ENCODE peak calls at places on chromosome 18, in four cellular contexts. O is mesendoderm, G is neuronal stem cell, E is H9. T is an unnamed sample.

GRCh38 chr18:8503287-8503686 is 106.0 kb upstream of the RAB12 start:
- DNase-seq in E (no peak), G (no peak), O (no peak), T (no peak)

GRCh38 chr18:12838178-12838634 is 45.8 kb downstream of the PTPN2 start:
- DNase-seq in O (peak; percentile 57), E (no peak), G (no peak), T (no peak)

GRCh38 chr18:13028869-13029268 is 37.7 kb downstream of the CEP192 start:
- DNase-seq in O (no peak), G (no peak), E (no peak), T (no peak)

GRCh38 chr18:55432307-55433040 is 155.5 kb downstream of the TCF4 start:
- DNase-seq in E (no peak), G (no peak), O (no peak), T (no peak)

GRCh38 chr18:48263913-48264506 is 145.2 kb downstream of the ZBTB7C start:
- DNase-seq in O (no peak), E (no peak), G (no peak), T (no peak)

GRCh38 chr18:65735166-65735565 is 15.6 kb upstream of the CDH7 start:
- DNase-seq in E (no peak), O (no peak), G (no peak), T (no peak)

GRCh38 chr18:31739651-31740050 is 21.0 kb downstream of the SLC25A52 start:
- DNase-seq in G (no peak), E (no peak), O (no peak), T (no peak)

GRCh38 chr18:3357516-3357915 is 92.5 kb upstream of the TGIF1 start:
- DNase-seq in E (no peak), O (no peak), G (no peak), T (no peak)

GRCh38 chr18:76336241-76336640 is 158.8 kb downstream of the ZNF516 start:
- DNase-seq in O (no peak), G (no peak), E (no peak), T (no peak)

GRCh38 chr18:45935591-45936335 is 31.4 kb downstream of the EPG5 start:
- DNase-seq in E (no peak), G (no peak), O (peak; percentile 22), T (no peak)

GRCh38 chr18:28771849-28772248 is 594.9 kb upstream of the CDH2 start:
- DNase-seq in O (peak; percentile 18), G (no peak), E (no peak), T (no peak)

GRCh38 chr18:22176622-22177495 is 7.5 kb downstream of the GATA6 start:
- DNase-seq in E (peak; percentile 48), G (no peak), O (no peak), T (peak; percentile 65)

GRCh38 chr18:27871731-27872130 is 305.2 kb downstream of the CDH2 start:
- DNase-seq in E (no peak), O (no peak), G (no peak), T (no peak)

GRCh38 chr18:40935423-40935822 is 1019.6 kb upstream of the PIK3C3 start:
- DNase-seq in O (peak; percentile 64), E (no peak), G (no peak), T (no peak)

GRCh38 chr18:76388261-76388660 is 106.8 kb downstream of the ZNF516 start:
- DNase-seq in E (no peak), G (no peak), O (no peak), T (no peak)

GRCh38 chr18:58495634-58496033 is 133.3 kb downstream of the ALPK2 start:
- DNase-seq in O (no peak), E (no peak), G (no peak), T (no peak)

GRCh38 chr18:77127769-77128671 is 4.6 kb downstream of the MBP start:
- DNase-seq in E (no peak), G (no peak), O (no peak), T (no peak)

GRCh38 chr18:3722662-3723433 is 272.9 kb downstream of the TGIF1 start:
- DNase-seq in G (no peak), O (no peak), E (no peak), T (no peak)

GRCh38 chr18:41906528-41907256 is 48.3 kb upstream of the PIK3C3 start:
- DNase-seq in E (no peak), G (peak; percentile 30), O (peak; percentile 71), T (no peak)

GRCh38 chr18:54983041-54983686 is 23.9 kb upstream of the CCDC68 start:
- DNase-seq in G (peak; percentile 29), E (no peak), O (peak; percentile 60), T (no peak)

GRCh38 chr18:34342960-34343359 is 118.2 kb upstream of the NOL4 start:
- DNase-seq in O (peak; percentile 82), E (no peak), G (no peak), T (no peak)

GRCh38 chr18:23453657-23454011 is 547 bp downstream of the RIOK3 start:
- DNase-seq in O (peak; percentile 25), G (no peak), E (no peak), T (no peak)

GRCh38 chr18:23260932-23261590 is 125.8 kb downstream of the CABLES1 start:
- DNase-seq in E (no peak), G (no peak), O (no peak), T (no peak)

GRCh38 chr18:56505293-56505692 is 133.1 kb downstream of the TXNL1 start:
- DNase-seq in O (no peak), G (no peak), E (no peak), T (no peak)

GRCh38 chr18:37419272-37419671 is 146.3 kb downstream of the CELF4 start:
- DNase-seq in G (no peak), E (no peak), O (peak; percentile 52), T (no peak)

GRCh38 chr18:59140287-59140885 is 702 bp downstream of the SEC11C start:
- DNase-seq in G (peak; percentile 29), O (peak; percentile 56), E (peak; percentile 55), T (no peak)

GRCh38 chr18:3688682-3689081 is 238.7 kb downstream of the TGIF1 start:
- DNase-seq in E (peak; percentile 43), O (peak; percentile 90), G (no peak), T (no peak)

GRCh38 chr18:25503567-25504081 is 151.7 kb upstream of the ZNF521 start:
- DNase-seq in G (peak; percentile 41), E (peak; percentile 44), O (peak; percentile 68), T (peak; percentile 9)

GRCh38 chr18:52694804-52695203 is 354.8 kb downstream of the DCC start:
- DNase-seq in G (no peak), O (peak; percentile 43), E (no peak), T (no peak)

GRCh38 chr18:26579941-26580618 is 31.7 kb upstream of the KCTD1 start:
- DNase-seq in G (no peak), E (no peak), O (no peak), T (no peak)

GRCh38 chr18:26575865-26576217 is 27.5 kb upstream of the KCTD1 start:
- DNase-seq in E (no peak), O (peak; percentile 18), G (no peak), T (no peak)

DNA sequence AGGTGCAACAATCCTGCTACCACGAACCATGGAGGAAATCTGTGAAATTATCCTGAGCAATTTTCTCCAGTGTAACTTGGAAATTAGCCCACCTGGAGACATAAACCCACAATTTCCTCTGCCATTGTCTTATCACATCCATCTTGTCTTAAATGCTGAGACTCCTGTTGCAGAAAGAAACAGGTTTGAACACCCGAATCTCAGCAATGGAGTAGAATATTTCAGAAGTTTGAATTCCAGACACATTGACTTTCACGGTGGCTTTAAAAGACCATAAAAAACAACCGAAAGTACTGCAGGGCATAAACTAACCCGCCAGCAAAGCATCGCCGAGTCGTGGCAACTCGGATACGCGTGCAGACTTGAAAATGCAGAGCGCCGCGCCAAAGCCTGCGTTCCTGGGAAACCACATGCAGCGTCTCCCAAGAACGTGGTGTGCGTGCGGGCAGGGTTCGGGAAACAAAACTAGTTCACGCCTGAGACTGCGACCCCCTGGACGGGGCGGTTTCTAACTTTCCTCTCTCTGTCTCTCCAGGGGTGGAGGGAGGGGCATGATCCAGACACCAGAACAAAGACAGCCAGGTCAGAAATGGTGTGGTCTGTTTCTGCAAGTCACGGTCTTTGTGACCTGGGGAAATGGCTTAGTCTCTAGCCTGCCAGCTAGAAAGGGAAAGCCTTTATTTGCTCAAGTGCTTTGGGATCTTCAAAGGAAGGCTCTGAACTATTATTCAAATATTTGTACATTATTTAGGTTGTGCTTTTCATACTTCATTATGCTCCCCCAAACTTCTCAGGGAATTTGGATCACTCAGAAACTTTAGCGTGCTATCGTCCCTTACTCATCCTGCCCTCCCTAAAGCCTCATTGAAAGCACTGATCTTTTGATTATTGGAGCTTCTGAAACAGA is 26.9 kb upstream of the KCTD1 start:
- DNase-seq in O (peak; percentile 82), G (peak; percentile 37), E (peak; percentile 70), T (peak; percentile 62)
- H2BK5ac ChIP-seq in O (no peak overlapping the region), G (no peak overlapping the region), E (no peak overlapping the region), T (peak overlapping the region; percentile 47)

GRCh38 chr18:67672142-67672541 is 155.6 kb upstream of the DSEL start:
- DNase-seq in O (no peak), E (no peak), G (no peak), T (no peak)
- H2BK5ac ChIP-seq in O (no peak overlapping the region), E (no peak overlapping the region), G (no peak overlapping the region), T (no peak overlapping the region)

DNA sequence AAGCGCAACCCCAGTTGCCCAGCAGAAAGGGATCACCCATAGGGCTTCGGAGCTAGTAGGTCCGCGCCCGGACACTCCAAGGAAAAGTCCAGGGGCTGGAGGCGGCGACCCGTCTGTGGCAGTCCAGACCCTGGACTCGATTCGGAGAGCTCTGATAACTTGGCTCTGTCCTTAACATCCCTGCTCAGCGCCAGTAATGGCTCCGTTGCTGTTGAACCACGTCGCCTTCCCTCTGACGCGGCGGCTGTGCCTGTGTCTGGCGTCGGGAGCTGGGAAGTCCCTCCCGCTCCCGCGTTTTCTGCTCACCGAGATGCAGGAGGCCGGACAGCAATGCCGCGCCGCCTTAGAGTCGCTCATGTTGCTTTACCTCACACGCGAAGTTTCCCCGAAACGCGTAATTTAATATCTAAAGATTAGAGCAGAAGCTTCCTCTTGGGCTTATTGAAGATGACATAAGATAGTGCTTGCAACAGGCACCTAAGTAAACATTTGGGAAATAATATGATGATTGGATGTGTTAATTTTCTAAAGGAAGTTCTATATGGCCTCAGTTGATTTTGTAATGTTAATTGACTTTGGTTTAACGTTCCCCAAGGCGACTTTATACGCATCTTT is 1.3 kb upstream of the ZBTB14 start:
- DNase-seq in O (peak; percentile 96), E (peak; percentile 91), G (peak; percentile 66), T (peak; percentile 70)
- H2BK5ac ChIP-seq in O (no peak overlapping the region), E (no peak overlapping the region), G (peak overlapping the region; percentile 78), T (no peak overlapping the region)

DNA sequence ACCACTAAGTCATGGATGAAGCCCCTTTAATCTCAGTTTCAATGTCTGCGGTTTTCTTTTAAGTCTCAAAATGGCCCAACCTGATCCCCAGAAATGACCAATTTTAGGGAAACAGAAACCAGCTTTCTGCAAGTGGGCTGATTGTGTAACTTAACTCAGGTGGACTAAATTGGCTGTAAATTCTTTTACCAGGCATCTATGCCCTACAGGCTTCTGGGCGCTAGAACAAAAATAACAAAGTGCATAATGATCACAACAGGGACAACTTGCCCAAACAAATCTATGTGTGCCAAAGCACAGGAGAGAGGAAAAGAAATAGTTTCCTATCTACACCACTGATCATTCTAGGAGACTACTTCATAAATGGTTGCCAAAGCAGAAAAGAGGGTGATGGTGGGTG is 112.3 kb upstream of the SETBP1 start:
- DNase-seq in O (no peak), E (no peak), G (no peak), T (no peak)
- H2BK5ac ChIP-seq in O (no peak overlapping the region), E (no peak overlapping the region), G (no peak overlapping the region), T (no peak overlapping the region)

DNA sequence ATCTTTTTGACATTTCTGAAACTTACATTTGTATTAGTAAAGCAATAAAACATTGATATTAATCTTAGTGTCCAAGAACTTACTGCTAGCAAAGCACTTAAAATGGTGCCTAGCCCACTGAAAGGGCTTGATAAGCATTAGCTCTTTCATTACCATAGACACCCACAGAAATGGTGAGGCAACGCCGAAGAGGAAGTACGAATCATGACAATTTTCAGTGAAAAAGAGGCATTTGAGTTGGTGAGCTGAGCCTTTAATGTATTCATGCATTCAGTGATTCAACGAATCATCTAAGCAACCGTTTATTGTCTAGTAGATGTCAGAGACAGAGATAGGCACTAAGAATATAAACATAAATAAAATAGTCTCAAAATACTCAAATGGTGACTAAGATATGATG is 101.1 kb downstream of the PIGN start:
- DNase-seq in G (no peak), E (no peak), O (no peak), T (no peak)
- H2BK5ac ChIP-seq in G (no peak overlapping the region), E (no peak overlapping the region), O (no peak overlapping the region), T (no peak overlapping the region)

T was measured in H1.